ENCODE peak calls at places on chromosome 18, in eight cellular contexts. B is non-pigmented ciliary epithelial cell; D is activated CD4-positive, alpha-beta T cell treated with anti-CD3 and anti-CD28 coated beads, Interleukin-2, amount 10 ng/mL, durations not matched to agents 7 days and 5 days; K is Peyer's patch; J is substantia nigra; E is NCI-H1417 treated with DMSO at 0.1 percent for 48 hours; Z is fibroblast of pulmonary artery; U is vagina. T is an unnamed sample.

GRCh38 chr18:58362027-58362575 is 266.8 kb downstream of the ALPK2 start:
- DNase-seq in B (peak), D (no peak), K (no peak), J (no peak), E (no peak), Z (peak), U (no peak), T (peak)

GRCh38 chr18:24947521-24948305 is 404.3 kb downstream of the ZNF521 start:
- DNase-seq in B (no peak), D (no peak), K (no peak), J (no peak), E (no peak), Z (no peak), U (no peak), T (no peak)

GRCh38 chr18:75216926-75217303 is 6.3 kb downstream of the TSHZ1 start:
- DNase-seq in B (no peak), D (no peak), K (no peak), J (no peak), E (no peak), Z (no peak), U (no peak), T (no peak)

GRCh38 chr18:39624934-39625333 is 2059.3 kb upstream of the CELF4 start:
- DNase-seq in B (peak), D (no peak), K (no peak), J (no peak), E (no peak), Z (peak), U (no peak), T (peak)

GRCh38 chr18:47561316-47561715 is 309.9 kb upstream of the SKOR2 start:
- DNase-seq in B (no peak), D (no peak), K (no peak), J (no peak), E (no peak), Z (no peak), U (no peak), T (no peak)

GRCh38 chr18:26908906-26909305 is 43.4 kb upstream of the AQP4 start:
- DNase-seq in B (no peak), D (no peak), K (no peak), J (peak), E (no peak), Z (no peak), U (no peak), T (no peak)

GRCh38 chr18:29234751-29235150 is 1057.8 kb upstream of the CDH2 start:
- DNase-seq in B (no peak), D (no peak), K (no peak), J (no peak), E (no peak), Z (no peak), U (no peak), T (no peak)

GRCh38 chr18:48290162-48290926 is 118.8 kb downstream of the ZBTB7C start:
- DNase-seq in B (no peak), D (no peak), K (no peak), J (no peak), E (peak), Z (no peak), U (peak), T (no peak)

GRCh38 chr18:59085797-59086196 is 53.9 kb upstream of the SEC11C start:
- DNase-seq in B (peak), D (no peak), K (no peak), J (no peak), E (no peak), Z (peak), U (no peak), T (no peak)

GRCh38 chr18:7139409-7139808 is 21.8 kb upstream of the LAMA1 start:
- DNase-seq in B (no peak), D (no peak), K (no peak), J (no peak), E (no peak), Z (no peak), U (no peak), T (no peak)

GRCh38 chr18:30094556-30094955 is 948.0 kb downstream of the DSC3 start:
- DNase-seq in B (peak), D (no peak), K (no peak), J (no peak), E (no peak), Z (peak), U (no peak), T (peak)

GRCh38 chr18:75377975-75378673 is 49.4 kb downstream of the SMIM21 start:
- DNase-seq in B (peak), D (no peak), K (no peak), J (no peak), E (no peak), Z (no peak), U (no peak), T (no peak)

GRCh38 chr18:23053756-23054457 is 81.4 kb upstream of the CABLES1 start:
- DNase-seq in B (no peak), D (no peak), K (no peak), J (no peak), E (no peak), Z (peak), U (no peak), T (no peak)

GRCh38 chr18:63451774-63452173 is 25.0 kb upstream of the SERPINB5 start:
- DNase-seq in B (no peak), D (no peak), K (peak), J (no peak), E (no peak), Z (peak), U (no peak), T (no peak)

GRCh38 chr18:58392336-58393000 is 236.4 kb downstream of the ALPK2 start:
- DNase-seq in B (no peak), D (no peak), K (no peak), J (no peak), E (no peak), Z (peak), U (no peak), T (no peak)

GRCh38 chr18:80196528-80197320 is 50.6 kb downstream of the PARD6G start:
- DNase-seq in B (peak), D (no peak), K (no peak), J (no peak), E (no peak), Z (peak), U (peak), T (no peak)

GRCh38 chr18:64027931-64028695 is 58.2 kb downstream of the SERPINB8 start:
- DNase-seq in B (no peak), D (no peak), K (no peak), J (no peak), E (no peak), Z (no peak), U (no peak), T (no peak)

GRCh38 chr18:28108801-28109200 is 68.1 kb downstream of the CDH2 start:
- DNase-seq in B (no peak), D (no peak), K (no peak), J (no peak), E (no peak), Z (peak), U (no peak), T (no peak)

GRCh38 chr18:75760208-75760607 is 332.7 kb upstream of the SMIM21 start:
- DNase-seq in B (no peak), D (no peak), K (no peak), J (no peak), E (no peak), Z (no peak), U (no peak), T (no peak)

GRCh38 chr18:14577971-14578370 is 34.6 kb upstream of the POTEC start:
- DNase-seq in B (no peak), D (no peak), K (no peak), J (no peak), E (no peak), Z (no peak), U (no peak), T (no peak)

GRCh38 chr18:8656226-8656625 is 47.0 kb downstream of the RAB12 start:
- DNase-seq in B (no peak), D (no peak), K (no peak), J (no peak), E (no peak), Z (peak), U (no peak), T (no peak)

GRCh38 chr18:60331890-60332289 is 40.7 kb downstream of the MC4R start:
- DNase-seq in B (no peak), D (no peak), K (peak), J (no peak), E (no peak), Z (no peak), U (no peak), T (no peak)

GRCh38 chr18:49617329-49617695 is 55.5 kb downstream of the LIPG start:
- DNase-seq in B (no peak), D (no peak), K (no peak), J (no peak), E (no peak), Z (no peak), U (peak), T (no peak)

GRCh38 chr18:13568443-13569392 is 157.6 kb downstream of the FAM210A start:
- DNase-seq in B (no peak), D (no peak), K (no peak), J (no peak), E (no peak), Z (no peak), U (no peak), T (no peak)

GRCh38 chr18:42484648-42485047 is 529.6 kb downstream of the PIK3C3 start:
- DNase-seq in B (no peak), D (no peak), K (no peak), J (no peak), E (no peak), Z (no peak), U (no peak), T (no peak)

GRCh38 chr18:68494802-68495560 is 219.9 kb downstream of the TMX3 start:
- DNase-seq in B (peak), D (no peak), K (no peak), J (no peak), E (no peak), Z (peak), U (no peak), T (no peak)

GRCh38 chr18:24417465-24417864 is 9.0 kb upstream of the IMPACT start:
- DNase-seq in B (no peak), D (no peak), K (no peak), J (no peak), E (no peak), Z (no peak), U (no peak), T (no peak)

GRCh38 chr18:48032876-48033769 is 102.7 kb upstream of the SMAD2 start:
- DNase-seq in B (peak), D (no peak), K (no peak), J (no peak), E (no peak), Z (peak), U (no peak), T (peak)

GRCh38 chr18:23945416-23946079 is 69.0 kb upstream of the TTC39C start:
- DNase-seq in B (no peak), D (no peak), K (no peak), J (no peak), E (no peak), Z (no peak), U (no peak), T (no peak)

GRCh38 chr18:23619388-23619873 is 33.1 kb upstream of the NPC1 start:
- DNase-seq in B (no peak), D (no peak), K (peak), J (no peak), E (no peak), Z (no peak), U (no peak), T (peak)

GRCh38 chr18:36176739-36177138 is 10.6 kb upstream of the MOCOS start:
- DNase-seq in B (no peak), D (no peak), K (no peak), J (no peak), E (no peak), Z (peak), U (no peak), T (no peak)